ENCODE peak calls at places on chromosomes 11 and 22, in nine cellular contexts. G is transverse colon, U is GM12891, X is suprapubic skin, H is sigmoid colon, P is endothelial cell of umbilical vein, B is K562, I is stomach, Q is GM12892. V is an unnamed sample.

GRCh38 chr11:70358797-70359196 is 39.5 kb upstream of the CTTN start:
- DNase-seq in G (no peak), U (no peak), X (no peak), H (no peak), P (no peak), B (no peak), I (no peak), Q (no peak), V (no peak)

GRCh38 chr11:105219269-105219668 is 79.7 kb upstream of the CARD18 start:
- DNase-seq in G (no peak), U (no peak), X (no peak), H (no peak), P (no peak), B (no peak), I (no peak), Q (no peak), V (no peak)

GRCh38 chr11:40280161-40281054 is 1179.0 kb downstream of the LRRC4C start:
- DNase-seq in G (no peak), U (no peak), X (no peak), H (peak; percentile 76), P (no peak), B (no peak), I (no peak), Q (no peak), V (no peak)

GRCh38 chr11:68549789-68550484 is 89.4 kb downstream of the PPP6R3 start:
- DNase-seq in G (no peak), U (no peak), X (no peak), H (no peak), P (peak; percentile 54), B (no peak), I (no peak), Q (no peak), V (no peak)

GRCh38 chr11:123707606-123708205 is 33.8 kb downstream of the ZNF202 start:
- DNase-seq in G (peak; percentile 58), U (peak; percentile 26), X (no peak), H (no peak), P (peak; percentile 75), B (peak; percentile 58), I (peak; percentile 59), Q (no peak), V (no peak)

GRCh38 chr11:41497974-41498373 is 38.5 kb upstream of the LRRC4C start:
- DNase-seq in G (no peak), U (no peak), X (no peak), H (no peak), P (no peak), B (no peak), I (no peak), Q (no peak), V (no peak)

GRCh38 chr11:76656571-76657081 is 13.9 kb downstream of the LRRC32 start:
- DNase-seq in G (no peak), U (no peak), X (peak; percentile 52), H (peak; percentile 59), P (no peak), B (no peak), I (peak; percentile 21), Q (no peak), V (peak; percentile 48)

GRCh38 chr11:77052531-77052930 is 14.2 kb upstream of the CAPN5 start:
- DNase-seq in G (no peak), U (no peak), X (no peak), H (no peak), P (no peak), B (no peak), I (no peak), Q (no peak), V (no peak)

GRCh38 chr11:134592391-134592990 is 180.4 kb upstream of the B3GAT1 start:
- DNase-seq in G (peak; percentile 55), U (no peak), X (no peak), H (no peak), P (peak; percentile 2), B (peak; percentile 40), I (peak; percentile 44), Q (no peak), V (no peak)

GRCh38 chr11:91804057-91804456 is 420.6 kb upstream of the FAT3 start:
- DNase-seq in G (no peak), U (no peak), X (no peak), H (no peak), P (no peak), B (no peak), I (no peak), Q (no peak), V (no peak)

GRCh38 chr22:50576070-50576469 is 2.2 kb downstream of the CPT1B start:
- DNase-seq in G (no peak), U (no peak), X (peak; percentile 48), H (no peak), P (peak; percentile 68), B (peak; percentile 34), I (no peak), Q (no peak), V (no peak)

GRCh38 chr22:17430298-17430900 is 61.1 kb downstream of the CECR2 start:
- DNase-seq in G (no peak), U (no peak), X (no peak), H (peak; percentile 75), P (no peak), B (no peak), I (no peak), Q (no peak), V (no peak)

GRCh38 chr22:19691721-19692341 is 22.5 kb upstream of the SEPTIN5 start:
- DNase-seq in G (no peak), U (no peak), X (no peak), H (peak; percentile 71), P (peak; percentile 35), B (peak; percentile 92), I (no peak), Q (no peak), V (peak; percentile 56)

GRCh38 chr22:46969491-46969890 is 207.0 kb downstream of the TBC1D22A start:
- DNase-seq in G (no peak), U (peak; percentile 73), X (no peak), H (peak; percentile 36), P (no peak), B (no peak), I (no peak), Q (peak; percentile 61), V (no peak)

GRCh38 chr22:36384766-36385400 is 2.9 kb downstream of the MYH9 start:
- DNase-seq in G (no peak), U (no peak), X (no peak), H (no peak), P (peak; percentile 67), B (no peak), I (no peak), Q (no peak), V (no peak)

GRCh38 chr11:64998141-64998540 is 1.4 kb upstream of the BATF2 start:
- DNase-seq in G (peak; percentile 39), U (no peak), X (no peak), H (no peak), P (no peak), B (peak; percentile 65), I (no peak), Q (no peak), V (no peak)

GRCh38 chr11:444397-445144 is 2.8 kb upstream of the ANO9 start:
- DNase-seq in G (peak; percentile 84), U (no peak), X (no peak), H (no peak), P (no peak), B (peak; percentile 66), I (peak; percentile 33), Q (no peak), V (no peak)

GRCh38 chr22:25782831-25783230 is 40.8 kb downstream of the MYO18B start:
- DNase-seq in G (no peak), U (no peak), X (no peak), H (no peak), P (no peak), B (no peak), I (no peak), Q (no peak), V (no peak)

GRCh38 chr11:115145316-115145715 is 358.9 kb downstream of the CADM1 start:
- DNase-seq in G (no peak), U (no peak), X (no peak), H (no peak), P (no peak), B (no peak), I (no peak), Q (no peak), V (no peak)

GRCh38 chr22:44881624-44882023 is 128.2 kb downstream of the PHF21B start:
- DNase-seq in G (no peak), U (no peak), X (peak; percentile 27), H (peak; percentile 34), P (no peak), B (no peak), I (no peak), Q (no peak), V (peak; percentile 45)

GRCh38 chr22:26979294-26979693 is 321.9 kb downstream of the MIAT start:
- DNase-seq in G (no peak), U (no peak), X (no peak), H (no peak), P (no peak), B (no peak), I (no peak), Q (no peak), V (no peak)

GRCh38 chr11:34790620-34791019 is 125.6 kb downstream of the APIP start:
- DNase-seq in G (no peak), U (no peak), X (no peak), H (no peak), P (peak; percentile 53), B (no peak), I (no peak), Q (no peak), V (no peak)

DNA sequence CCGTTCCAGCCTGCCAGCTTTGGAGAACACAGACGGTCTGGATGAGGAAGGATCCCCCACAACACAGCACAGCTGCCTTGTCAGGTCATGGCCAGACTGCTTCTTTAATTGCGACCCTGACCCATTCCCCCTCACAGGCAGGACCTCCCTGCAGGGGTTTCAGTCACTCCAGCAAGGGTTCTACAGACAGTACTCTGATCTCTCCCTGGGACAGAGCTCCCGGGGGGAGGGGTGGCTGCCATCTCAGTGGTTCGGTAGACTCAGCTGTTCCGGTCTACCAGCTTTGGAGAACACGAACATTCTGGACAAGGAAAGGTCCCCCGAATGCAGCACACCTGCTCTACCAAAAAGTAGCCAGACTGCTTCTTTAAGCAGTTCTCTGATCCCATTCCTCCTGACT is 173.4 kb downstream of the TTC28 start:
- DNase-seq in G (no peak), U (no peak), X (no peak), H (no peak), P (no peak), B (no peak), I (no peak), Q (no peak), V (no peak)
- TF ChIP-seq POLR2A in G (no peak), U (no peak), X (no peak), H (no peak), P (no peak), B (no peak), I (no peak), Q (no peak), V (no peak)

GRCh38 chr11:44208976-44209603 is 100.8 kb downstream of the ALX4 start:
- DNase-seq in G (no peak), U (no peak), X (no peak), H (no peak), P (peak; percentile 14), B (no peak), I (no peak), Q (no peak), V (no peak)
- TF ChIP-seq POLR2AphosphoS5 in G (no peak), U (no peak), X (no peak), H (no peak), P (no peak), B (no peak), I (no peak), Q (no peak), V (no peak)

GRCh38 chr11:45665206-45665932 is at the start of gene CHST1:
- DNase-seq in G (peak; percentile 47), U (no peak), X (peak; percentile 69), H (peak; percentile 74), P (peak; percentile 51), B (peak; percentile 78), I (peak; percentile 67), Q (no peak), V (peak; percentile 74)
- TF ChIP-seq POLR2A in G (no peak), U (no peak), X (no peak), H (no peak), P (no peak), B (no peak), I (no peak), Q (no peak), V (no peak)

GRCh38 chr11:95068549-95068948 is 1.8 kb downstream of the SRSF8 start:
- DNase-seq in G (peak; percentile 89), U (peak; percentile 39), X (peak; percentile 84), H (peak; percentile 93), P (peak; percentile 93), B (peak; percentile 16), I (peak; percentile 81), Q (no peak), V (peak; percentile 87)
- TF ChIP-seq POLR2AphosphoS5 in G (peak; percentile 94), U (peak; percentile 68), X (no peak), H (peak; percentile 93), P (peak; percentile 62), B (peak; percentile 89), I (peak; percentile 91), Q (peak; percentile 68), V (no peak)

V was measured in spleen.